ENCODE peak calls at places on chromosomes 16 and 17, in six cellular contexts. N is H1, J is K562, Q is SK-N-MC, Z is spleen, W is vagina. C is an unnamed sample.

GRCh38 chr17:74956093-74956492 is 16.5 kb downstream of the HID1 start:
- DNase-seq in Q (no peak), Z (no peak), W (no peak), J (no peak), N (no peak), C (no peak)

GRCh38 chr16:22321340-22322001 is 24.3 kb downstream of the POLR3E start:
- DNase-seq in Z (peak; percentile 89), J (peak; percentile 73), Q (no peak), N (peak; percentile 80), W (peak; percentile 81), C (peak; percentile 84)

GRCh38 chr16:2514333-2515179 is 804 bp downstream of the ATP6V0C start:
- DNase-seq in Z (peak; percentile 91), W (no peak), J (peak; percentile 80), Q (no peak), N (no peak), C (no peak)

GRCh38 chr16:53029971-53030370 is 22.7 kb downstream of the CHD9NB start:
- DNase-seq in N (no peak), Z (no peak), J (no peak), Q (no peak), W (no peak), C (no peak)

GRCh38 chr17:45243750-45244149 is 18.1 kb downstream of the SPATA32 start:
- DNase-seq in J (no peak), Z (no peak), Q (no peak), W (no peak), N (no peak), C (no peak)

GRCh38 chr16:57185446-57185944 is 344 bp downstream of the PSME3IP1 start:
- DNase-seq in Q (no peak), Z (peak; percentile 92), N (no peak), J (peak; percentile 49), W (no peak), C (peak; percentile 61)

GRCh38 chr17:7982666-7983065 is 19.7 kb upstream of the GUCY2D start:
- DNase-seq in W (no peak), J (no peak), N (no peak), Z (no peak), Q (no peak), C (no peak)

GRCh38 chr17:38746893-38747384 is 1.2 kb downstream of the PCGF2 start:
- DNase-seq in Q (no peak), N (no peak), W (no peak), J (no peak), Z (no peak), C (no peak)

GRCh38 chr16:54283735-54284318 is 2.8 kb downstream of the IRX3 start:
- DNase-seq in N (peak; percentile 58), Q (no peak), J (no peak), W (no peak), Z (no peak), C (no peak)

GRCh38 chr17:81917565-81918332 is at the start of gene SIRT7:
- DNase-seq in Z (peak; percentile 94), Q (no peak), W (no peak), N (peak; percentile 83), J (peak; percentile 91), C (peak; percentile 100)

GRCh38 chr16:53809088-53809951 is 105.4 kb downstream of the FTO start:
- DNase-seq in Z (no peak), N (no peak), Q (peak; percentile 37), J (no peak), W (no peak), C (no peak)

GRCh38 chr16:49440156-49441065 is 66.8 kb downstream of the C16orf78 start:
- DNase-seq in Z (peak; percentile 66), N (no peak), W (no peak), J (no peak), Q (no peak), C (peak; percentile 49)

GRCh38 chr16:12146966-12147365 is 170.4 kb downstream of the SNX29 start:
- DNase-seq in Z (peak; percentile 4), J (no peak), N (no peak), W (no peak), Q (no peak), C (no peak)

GRCh38 chr16:12586701-12587100 is 217.0 kb downstream of the CPPED1 start:
- DNase-seq in N (no peak), W (no peak), Q (no peak), Z (peak; percentile 28), J (no peak), C (no peak)

GRCh38 chr17:35684046-35684802 is 47.2 kb upstream of the RASL10B start:
- DNase-seq in Q (no peak), Z (no peak), N (no peak), W (no peak), J (no peak), C (no peak)

GRCh38 chr17:43366809-43367587 is 31.8 kb upstream of the ARL4D start:
- DNase-seq in J (no peak), Z (no peak), Q (no peak), N (peak; percentile 54), W (no peak), C (no peak)

GRCh38 chr16:50303605-50304466 is 37.5 kb downstream of the ADCY7 start:
- DNase-seq in Q (no peak), Z (peak; percentile 72), N (peak; percentile 42), W (no peak), J (no peak), C (peak; percentile 19)

GRCh38 chr17:42282478-42283080 is 5.7 kb upstream of the STAT5A start:
- DNase-seq in J (no peak), W (peak; percentile 58), Z (no peak), Q (no peak), N (no peak), C (peak; percentile 11)

GRCh38 chr16:85458952-85459351 is 154.2 kb upstream of the GSE1 start:
- DNase-seq in Z (no peak), J (no peak), N (no peak), Q (no peak), W (no peak), C (peak; percentile 67)

GRCh38 chr17:50051606-50052005 is 4.3 kb upstream of the ITGA3 start:
- DNase-seq in Z (no peak), N (no peak), Q (no peak), W (no peak), J (no peak), C (no peak)

GRCh38 chr17:83012873-83013778 is 66.3 kb upstream of the METRNL start:
- DNase-seq in Z (no peak), N (no peak), W (peak; percentile 84), Q (peak; percentile 90), J (no peak), C (peak; percentile 41)

GRCh38 chr17:82301916-82302497 is 15.4 kb downstream of the CD7 start:
- DNase-seq in Z (peak; percentile 87), Q (no peak), J (no peak), W (no peak), N (no peak), C (peak; percentile 41)

GRCh38 chr16:86664518-86665318 is 86.4 kb downstream of the FOXL1 start:
- DNase-seq in J (peak; percentile 54), Z (no peak), Q (no peak), W (no peak), N (no peak), C (no peak)

DNA sequence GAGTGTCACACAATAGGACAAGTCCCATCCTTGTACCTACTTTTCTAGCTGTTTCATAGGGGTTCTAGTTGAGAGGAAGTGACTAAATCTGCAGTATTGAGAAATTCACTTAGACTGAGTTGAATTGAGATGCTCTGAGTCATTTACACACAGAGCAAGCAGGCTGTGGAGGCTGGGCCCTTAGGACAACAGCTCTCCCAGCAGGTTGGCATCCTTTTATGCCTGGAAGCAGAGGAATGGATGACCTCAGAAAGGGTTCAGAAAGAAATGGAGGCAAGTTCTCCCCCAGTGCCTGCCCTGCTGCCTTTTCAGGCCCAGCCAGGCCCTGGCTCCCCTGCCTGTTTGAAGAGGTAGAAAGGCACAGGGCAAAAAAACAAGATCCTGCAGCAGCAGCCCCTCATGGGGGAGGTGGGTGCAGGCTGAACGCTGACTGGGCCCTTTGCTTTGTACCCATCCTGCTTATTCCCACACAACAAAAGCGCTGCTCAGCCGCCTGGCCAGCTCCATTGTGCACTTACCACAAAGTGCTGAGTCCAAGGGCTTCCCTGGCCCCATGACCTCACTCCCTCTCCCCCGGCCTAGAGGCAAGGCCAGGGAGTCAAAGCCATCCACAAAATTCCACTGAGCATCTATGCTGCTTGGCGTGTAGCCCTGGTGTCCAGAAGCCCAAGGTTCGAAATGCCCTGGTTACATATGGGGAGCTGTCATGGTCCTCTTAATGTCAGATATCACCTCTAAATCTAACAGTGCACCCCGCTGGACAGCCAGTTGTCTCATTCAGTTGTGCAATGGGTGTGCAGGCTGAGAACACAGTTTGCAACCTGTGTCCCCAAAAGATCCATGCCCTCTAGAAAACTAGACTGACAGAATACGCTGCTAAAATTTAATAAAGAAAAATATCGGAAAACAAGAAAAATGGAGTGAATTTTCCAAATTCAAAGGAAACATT is 5.4 kb upstream of the CRYBA1 start:
- DNase-seq in Q (no peak), W (no peak), J (no peak), Z (no peak), N (no peak), C (peak; percentile 39)
- TF ChIP-seq POLR2AphosphoS5 in Q (no peak), W (peak; percentile 37), J (no peak), Z (no peak), N (no peak), C (peak; percentile 68)

GRCh38 chr17:64145460-64145750 is 15.5 kb upstream of the ERN1 start:
- DNase-seq in J (no peak), W (no peak), Q (no peak), Z (no peak), N (no peak), C (no peak)

GRCh38 chr17:64145751-64146417 is 15.9 kb upstream of the ERN1 start:
- DNase-seq in Q (peak; percentile 99), W (no peak), Z (peak; percentile 98), N (peak; percentile 93), J (peak; percentile 92), C (peak; percentile 96)

GRCh38 chr17:64147110-64148016 is 17.4 kb upstream of the ERN1 start:
- DNase-seq in Q (no peak), N (no peak), W (no peak), Z (no peak), J (no peak), C (peak; percentile 45)

GRCh38 chr17:64148017-64148631 is 18.2 kb upstream of the ERN1 start:
- DNase-seq in Q (no peak), N (no peak), W (no peak), Z (no peak), J (no peak), C (peak; percentile 78)

GRCh38 chr17:64146418-64147109 is 16.6 kb upstream of the ERN1 start:
- DNase-seq in J (peak; percentile 69), Q (no peak), W (no peak), N (peak; percentile 52), Z (peak; percentile 87), C (peak; percentile 73)
- TF ChIP-seq POLR2AphosphoS5 in J (peak; percentile 60), Q (peak; percentile 44), W (no peak), N (peak; percentile 92), Z (no peak), C (no peak)

GRCh38 chr17:48503747-48504146 is 27.1 kb downstream of the HOXB1 start:
- DNase-seq in W (no peak), J (no peak), Q (no peak), Z (no peak), N (no peak), C (no peak)
- TF ChIP-seq POLR2AphosphoS5 in W (no peak), J (no peak), Q (no peak), Z (no peak), N (no peak), C (no peak)

DNA sequence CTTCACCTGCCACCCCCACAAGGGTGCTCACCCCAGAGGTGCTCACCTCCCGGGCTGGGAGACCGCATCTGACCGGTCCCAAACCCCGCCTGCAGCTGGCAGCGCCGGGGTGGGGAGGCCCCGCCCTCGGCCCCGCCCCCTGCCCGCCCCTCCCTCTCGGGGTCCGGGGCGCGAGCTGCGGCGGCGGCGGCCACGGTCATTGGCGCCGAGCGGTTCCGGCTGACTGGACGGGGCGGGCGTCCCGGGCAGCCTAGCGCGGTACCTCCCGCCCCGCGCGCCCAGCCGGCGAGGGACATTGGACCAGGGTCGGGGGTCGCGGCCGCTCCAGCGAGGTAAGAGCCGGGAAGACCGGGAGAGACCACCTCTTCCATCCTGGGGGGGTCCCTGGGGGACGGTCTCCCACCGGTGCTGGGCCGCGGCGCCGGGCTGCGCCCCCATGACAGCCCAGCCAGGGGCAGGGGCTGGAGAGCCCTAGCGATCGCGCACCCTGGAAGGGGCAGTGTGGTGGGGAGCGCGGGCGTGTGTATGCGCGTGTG is at the start of gene CACNG5:
- DNase-seq in J (peak; percentile 93), W (no peak), Q (no peak), N (peak; percentile 80), Z (no peak), C (peak; percentile 100)
- TF ChIP-seq POLR2AphosphoS5 in J (no peak), W (no peak), Q (no peak), N (no peak), Z (no peak), C (no peak)

C was measured in SK-N-SH.